ENCODE peak calls at places on chromosomes 7 and 10, in eight cellular contexts. X, G, M, P, U, O, R and W are unnamed samples.

GRCh38 chr7:158098125-158099030 is 489.2 kb downstream of the PTPRN2 start:
- DNase-seq in X (no peak), G (no peak), M (no peak), P (no peak), U (no peak), O (no peak), R (no peak), W (peak)

GRCh38 chr10:87694011-87694794 is 34.5 kb downstream of the PAPSS2 start:
- DNase-seq in X (no peak), G (no peak), M (no peak), P (no peak), U (peak), O (no peak), R (no peak), W (no peak)

GRCh38 chr10:125001313-125002043 is 59.6 kb downstream of the ZRANB1 start:
- DNase-seq in X (no peak), G (no peak), M (no peak), P (no peak), U (no peak), O (peak), R (peak), W (peak)

GRCh38 chr10:34433241-34434076 is 381.6 kb downstream of the PARD3 start:
- DNase-seq in X (no peak), G (no peak), M (peak), P (peak), U (peak), O (no peak), R (no peak), W (no peak)

GRCh38 chr10:24357344-24358021 is 148.5 kb downstream of the KIAA1217 start:
- DNase-seq in X (no peak), G (no peak), M (no peak), P (no peak), U (no peak), O (no peak), R (no peak), W (no peak)

GRCh38 chr10:91298224-91298862 is 77.9 kb downstream of the PCGF5 start:
- DNase-seq in X (peak), G (peak), M (peak), P (peak), U (peak), O (peak), R (peak), W (peak)

GRCh38 chr10:24552346-24553016 is 171.2 kb downstream of the ARHGAP21 start:
- DNase-seq in X (peak), G (peak), M (no peak), P (no peak), U (no peak), O (no peak), R (peak), W (peak)

GRCh38 chr10:127908106-127908957 is 1.4 kb downstream of the PTPRE start:
- DNase-seq in X (no peak), G (no peak), M (peak), P (no peak), U (no peak), O (peak), R (peak), W (peak)

GRCh38 chr10:6062101-6062771 is at the start of gene IL2RA:
- DNase-seq in X (no peak), G (no peak), M (no peak), P (no peak), U (no peak), O (no peak), R (no peak), W (no peak)

GRCh38 chr7:114711244-114711643 is 210.7 kb upstream of the MDFIC start:
- DNase-seq in X (no peak), G (no peak), M (no peak), P (no peak), U (no peak), O (no peak), R (no peak), W (no peak)

GRCh38 chr10:29243750-29244149 is 45.1 kb upstream of the LYZL1 start:
- DNase-seq in X (no peak), G (no peak), M (no peak), P (no peak), U (no peak), O (no peak), R (peak), W (no peak)
- TF ChIP-seq CTCF in X (peak), G (peak), M (peak), P (peak), U (peak), O (peak), R (peak), W (peak)

DNA sequence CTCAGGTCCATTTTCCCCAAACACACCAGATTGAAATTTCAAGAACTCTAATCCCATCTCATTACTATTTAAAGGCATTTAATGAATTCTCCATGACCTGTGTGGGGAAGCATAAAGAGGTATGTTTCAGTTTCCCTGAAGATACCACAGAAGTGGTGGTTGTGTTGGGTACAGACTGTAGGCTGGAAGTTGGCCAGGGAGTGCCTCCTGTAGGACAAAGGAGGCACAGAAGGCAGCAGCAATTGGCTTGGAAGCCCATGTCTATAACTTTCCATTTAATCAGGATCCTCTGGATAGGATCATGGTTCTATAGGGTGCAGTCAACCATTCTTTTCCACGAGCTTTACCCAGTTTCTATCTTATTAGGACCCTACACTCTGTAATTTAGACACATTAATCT is 8.6 kb upstream of the BET1 start:
- DNase-seq in X (no peak), G (no peak), M (no peak), P (no peak), U (no peak), O (no peak), R (no peak), W (no peak)
- TF ChIP-seq CTCF in X (no peak), G (no peak), M (no peak), P (no peak), U (peak), O (no peak), R (no peak), W (no peak)

GRCh38 chr7:150388709-150389531 is 9.8 kb downstream of the ZNF775 start:
- DNase-seq in X (no peak), G (peak), M (peak), P (peak), U (no peak), O (peak), R (peak), W (no peak)
- TF ChIP-seq CTCF in X (no peak), G (peak), M (peak), P (peak), U (peak), O (peak), R (peak), W (peak)

DNA sequence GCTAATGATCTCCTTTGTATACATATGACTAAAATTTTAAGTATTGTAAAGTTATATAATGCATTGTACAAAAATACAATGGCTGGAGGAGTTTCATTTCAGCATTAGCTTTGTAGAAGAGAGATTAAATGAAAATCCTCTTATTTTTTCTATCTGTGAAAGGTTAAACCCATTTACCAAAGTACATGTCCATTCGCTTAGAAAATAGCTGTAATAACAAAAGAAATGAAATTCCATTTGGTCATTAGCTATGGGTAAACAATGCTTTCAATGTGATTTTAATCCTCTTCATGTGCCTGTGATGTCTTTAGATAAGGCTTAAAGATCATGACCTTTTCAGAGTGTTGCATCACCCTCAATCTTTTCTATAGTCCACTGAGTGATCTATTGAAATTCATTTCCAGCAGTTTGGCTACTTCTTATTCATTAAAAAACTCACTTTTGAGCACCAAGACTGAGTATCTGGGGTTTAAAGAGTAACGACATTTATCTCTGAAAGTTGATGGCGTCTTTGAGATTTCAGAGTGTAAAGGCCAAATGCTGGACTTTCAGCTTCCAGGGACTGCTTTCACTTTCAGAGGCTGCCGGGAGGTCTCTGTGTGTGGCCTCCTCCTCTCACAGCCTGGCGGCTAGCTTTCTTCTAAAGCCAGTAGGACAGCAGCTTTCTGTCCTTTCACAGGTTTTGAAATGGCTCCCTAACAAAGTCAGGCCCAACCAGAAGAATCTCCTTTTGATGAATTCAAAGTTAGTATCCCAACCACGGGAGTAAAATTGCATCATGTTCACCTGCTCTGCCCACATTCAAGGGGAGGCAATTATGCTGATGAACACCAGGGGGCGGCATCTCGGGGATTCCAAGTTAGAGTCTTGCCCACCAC is 701.4 kb upstream of the COBL start:
- DNase-seq in X (peak), G (peak), M (no peak), P (no peak), U (no peak), O (no peak), R (no peak), W (no peak)
- TF ChIP-seq CTCF in X (peak), G (peak), M (no peak), P (no peak), U (peak), O (no peak), R (peak), W (peak)

GRCh38 chr10:11409357-11409756 is 202.1 kb downstream of the USP6NL start:
- DNase-seq in X (no peak), G (no peak), M (no peak), P (no peak), U (no peak), O (no peak), R (no peak), W (no peak)

GRCh38 chr10:11414314-11415038 is 197.0 kb downstream of the USP6NL start:
- DNase-seq in X (no peak), G (no peak), M (no peak), P (no peak), U (no peak), O (no peak), R (no peak), W (no peak)

GRCh38 chr10:11407939-11408338 is 203.5 kb downstream of the USP6NL start:
- DNase-seq in X (no peak), G (no peak), M (no peak), P (no peak), U (no peak), O (no peak), R (no peak), W (no peak)

GRCh38 chr10:11415095-11415494 is 196.4 kb downstream of the USP6NL start:
- DNase-seq in X (no peak), G (no peak), M (no peak), P (no peak), U (no peak), O (no peak), R (no peak), W (no peak)

GRCh38 chr10:11411926-11412545 is 199.4 kb downstream of the USP6NL start:
- DNase-seq in X (no peak), G (no peak), M (no peak), P (no peak), U (no peak), O (no peak), R (no peak), W (no peak)
- TF ChIP-seq CTCF in X (no peak), G (no peak), M (no peak), P (peak), U (no peak), O (no peak), R (no peak), W (no peak)

GRCh38 chr10:114087255-114087654 is 43.6 kb downstream of the ADRB1 start:
- DNase-seq in X (no peak), G (no peak), M (no peak), P (no peak), U (no peak), O (no peak), R (no peak), W (no peak)
- TF ChIP-seq CTCF in X (no peak), G (no peak), M (no peak), P (no peak), U (peak), O (no peak), R (no peak), W (no peak)

GRCh38 chr10:117133273-117134083 is 4.6 kb downstream of the VAX1 start:
- DNase-seq in X (no peak), G (no peak), M (no peak), P (no peak), U (no peak), O (no peak), R (no peak), W (peak)

GRCh38 chr10:117132751-117133231 is 5.3 kb downstream of the VAX1 start:
- DNase-seq in X (no peak), G (no peak), M (no peak), P (no peak), U (no peak), O (no peak), R (no peak), W (peak)

GRCh38 chr10:117135480-117136140 is 2.5 kb downstream of the VAX1 start:
- DNase-seq in X (no peak), G (no peak), M (no peak), P (no peak), U (no peak), O (no peak), R (no peak), W (peak)

GRCh38 chr10:117135026-117135372 is 3.1 kb downstream of the VAX1 start:
- DNase-seq in X (no peak), G (no peak), M (no peak), P (no peak), U (no peak), O (no peak), R (no peak), W (no peak)

DNA sequence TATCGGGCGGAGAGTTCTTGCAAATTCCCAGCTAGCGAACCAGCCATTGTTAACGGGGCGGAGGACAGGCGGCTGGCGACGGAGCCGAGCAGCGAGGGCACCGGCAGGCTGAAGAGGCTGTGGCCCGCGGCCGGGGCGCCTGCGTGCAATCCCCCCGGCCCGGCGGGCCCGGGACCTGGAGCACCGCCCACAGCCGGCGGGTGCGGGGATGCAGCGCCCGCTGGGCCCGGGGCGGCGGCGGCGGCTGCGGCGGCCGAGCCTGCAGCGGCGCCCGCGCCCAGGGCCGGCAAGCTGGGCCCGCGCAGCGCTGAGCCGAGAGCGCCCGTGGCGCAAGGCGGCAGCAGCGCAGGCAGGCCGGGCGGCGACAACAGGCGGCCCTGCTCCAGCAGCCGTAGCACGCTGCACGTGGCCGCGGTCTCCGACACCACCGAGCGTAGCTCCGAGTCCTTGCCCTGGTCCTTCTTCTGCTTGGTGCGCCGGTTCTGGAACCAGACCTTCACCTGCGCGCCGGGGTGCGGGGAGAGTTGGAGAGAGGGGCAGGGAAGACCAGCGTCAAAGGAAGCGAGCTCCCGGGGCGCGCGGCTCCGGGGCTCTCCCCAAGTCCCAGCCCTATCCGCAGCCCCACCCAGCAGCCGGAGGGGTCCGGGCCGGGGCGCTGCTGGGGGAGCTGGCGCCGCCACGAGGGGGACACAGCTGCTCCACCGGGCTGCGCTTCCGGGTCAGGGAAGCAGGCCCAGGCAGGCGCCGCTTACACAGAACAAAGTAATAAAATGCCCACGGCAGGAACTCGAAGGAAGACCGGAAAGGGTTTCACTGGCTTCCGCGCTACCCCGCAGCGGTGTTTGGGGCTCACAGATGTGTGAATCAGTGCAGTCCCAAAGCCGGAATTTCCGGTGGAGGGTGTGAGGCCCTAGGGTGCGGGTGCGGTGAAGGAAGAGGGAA is 3.7 kb downstream of the VAX1 start:
- DNase-seq in X (no peak), G (peak), M (no peak), P (no peak), U (no peak), O (no peak), R (no peak), W (peak)
- TF ChIP-seq CTCF in X (no peak), G (no peak), M (no peak), P (no peak), U (no peak), O (no peak), R (no peak), W (no peak)

GRCh38 chr7:67484244-67484751 is 487.7 kb downstream of the TYW1 start:
- DNase-seq in X (peak), G (peak), M (peak), P (peak), U (peak), O (peak), R (peak), W (peak)
- TF ChIP-seq CTCF in X (peak), G (peak), M (peak), P (peak), U (peak), O (peak), R (peak), W (peak)

DNA sequence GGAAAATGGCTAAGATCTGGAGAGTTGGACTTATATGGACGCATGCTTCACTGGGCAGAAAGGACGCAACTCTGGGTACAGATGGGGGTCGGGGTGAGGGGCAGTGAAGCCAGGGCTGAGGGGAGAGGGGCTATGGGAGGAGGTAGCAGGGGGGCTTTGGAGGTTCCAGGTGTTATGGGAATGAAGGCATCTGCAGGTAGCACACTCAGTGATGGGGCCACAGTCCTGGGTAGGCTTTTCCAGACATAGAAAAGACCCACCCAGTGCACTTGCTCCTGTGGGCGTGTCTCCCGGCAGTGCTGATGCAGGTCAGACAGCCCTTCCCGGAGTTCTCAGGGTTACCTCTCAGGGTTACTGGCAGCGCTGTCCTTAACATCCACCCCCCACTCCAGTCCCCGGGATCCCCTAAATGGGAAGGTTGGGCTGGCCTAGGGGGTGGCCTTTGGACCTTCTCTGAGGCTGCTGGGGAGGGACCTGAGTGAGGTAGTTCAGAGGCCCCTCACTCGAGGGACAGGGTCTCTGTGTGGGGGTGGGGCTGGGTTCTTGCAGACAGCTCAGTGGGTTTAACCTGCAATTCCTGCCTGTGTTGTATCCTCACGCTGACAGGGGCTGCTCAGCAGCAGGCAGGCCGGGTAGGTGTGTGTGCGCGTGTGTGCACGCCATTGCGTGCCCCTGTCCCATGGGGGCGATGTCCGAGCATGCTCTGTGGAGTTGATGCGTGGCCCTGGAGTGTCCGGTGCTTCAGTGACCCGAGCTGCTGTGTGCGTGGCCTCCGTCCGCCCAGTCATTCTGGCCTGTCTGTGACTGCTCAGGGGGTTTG is 6.2 kb downstream of the ZYX start:
- DNase-seq in X (no peak), G (no peak), M (no peak), P (no peak), U (no peak), O (no peak), R (no peak), W (no peak)
- TF ChIP-seq CTCF in X (no peak), G (no peak), M (no peak), P (no peak), U (peak), O (no peak), R (no peak), W (no peak)